ENCODE peak calls at places on chromosomes 16 and 17, in eight cellular contexts. Q, G, B, C, A, Y, M and S are unnamed samples.
A peak's percentile ranks its signal among the peaks of the same experiment; 100 is the strongest.

GRCh38 chr16:57711331-57711730 is 16.7 kb downstream of the DRC7 start:
- DNase-seq in Y (no peak), M (no peak), G (no peak), Q (no peak), C (no peak), A (no peak), B (no peak), S (no peak)

GRCh38 chr17:2393954-2394749 is 6.7 kb downstream of the MNT start:
- DNase-seq in A (no peak), Y (no peak), Q (no peak), C (no peak), G (no peak), B (no peak), M (no peak), S (no peak)

GRCh38 chr17:83056583-83057396 is 22.6 kb upstream of the METRNL start:
- DNase-seq in C (no peak), A (no peak), Q (no peak), B (no peak), G (peak; percentile 11), Y (no peak), M (peak; percentile 57), S (no peak)

GRCh38 chr17:49519781-49520180 is 24.7 kb downstream of the NGFR start:
- DNase-seq in Y (no peak), C (no peak), Q (peak; percentile 43), B (no peak), M (peak; percentile 41), A (no peak), G (peak; percentile 39), S (no peak)

GRCh38 chr16:57995721-57996405 is 4.6 kb downstream of the ZNF319 start:
- DNase-seq in C (no peak), G (no peak), B (no peak), Y (no peak), Q (no peak), A (no peak), M (no peak), S (no peak)

GRCh38 chr17:50177983-50178834 is 12.4 kb downstream of the SGCA start:
- DNase-seq in Y (peak; percentile 92), A (peak; percentile 39), G (no peak), B (peak; percentile 99), M (peak; percentile 86), Q (peak; percentile 82), C (peak; percentile 75), S (peak; percentile 97)

GRCh38 chr17:28710948-28711722 is 553 bp downstream of the PROCA1 start:
- DNase-seq in M (peak; percentile 99), C (peak; percentile 74), Y (peak; percentile 68), B (peak; percentile 86), G (peak; percentile 83), Q (peak; percentile 92), A (peak; percentile 72), S (peak; percentile 76)

GRCh38 chr17:21419299-21420239 is 43.4 kb downstream of the KCNJ12 start:
- DNase-seq in G (no peak), Y (no peak), C (no peak), B (no peak), M (peak; percentile 70), A (no peak), Q (no peak), S (no peak)

GRCh38 chr17:69677130-69677529 is 262.6 kb downstream of the MAP2K6 start:
- DNase-seq in Q (no peak), B (no peak), G (no peak), A (no peak), Y (no peak), M (no peak), C (no peak), S (no peak)

GRCh38 chr17:79188048-79188447 is 113.4 kb downstream of the ENGASE start:
- DNase-seq in B (no peak), A (no peak), G (no peak), C (no peak), Q (no peak), M (no peak), Y (no peak), S (no peak)

GRCh38 chr16:6957676-6958075 is 375.0 kb upstream of the RBFOX1 start:
- DNase-seq in A (no peak), B (no peak), M (no peak), G (no peak), Q (no peak), Y (no peak), C (no peak), S (no peak)

GRCh38 chr16:6955303-6955702 is 377.3 kb upstream of the RBFOX1 start:
- DNase-seq in C (no peak), Y (no peak), M (no peak), A (no peak), B (no peak), G (no peak), Q (no peak), S (no peak)

GRCh38 chr16:6958184-6958583 is 374.5 kb upstream of the RBFOX1 start:
- DNase-seq in B (no peak), M (no peak), A (no peak), Q (no peak), Y (no peak), G (no peak), C (no peak), S (no peak)

GRCh38 chr16:6961704-6962103 is 370.9 kb upstream of the RBFOX1 start:
- DNase-seq in Q (no peak), A (no peak), Y (no peak), M (no peak), C (no peak), G (no peak), B (no peak), S (no peak)

DNA sequence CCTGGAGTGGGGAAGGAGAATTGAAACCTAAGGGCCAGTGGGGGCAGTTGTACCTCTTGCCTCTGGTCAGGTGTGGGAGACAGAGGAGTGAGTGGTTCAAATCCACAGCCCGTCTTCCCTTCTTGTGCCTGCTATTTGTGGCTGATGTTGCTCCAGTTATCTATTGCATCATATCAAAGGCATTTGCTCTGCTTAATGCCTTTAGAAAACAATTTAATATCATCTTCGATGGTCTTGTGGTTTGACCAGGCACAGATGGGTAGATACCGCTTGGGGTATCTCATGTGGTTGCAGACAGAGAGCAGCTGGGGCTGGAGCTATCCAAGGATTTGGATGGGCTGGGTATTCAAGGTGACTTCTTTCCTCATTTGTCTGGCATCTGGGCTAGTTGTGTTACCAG is 376.1 kb upstream of the RBFOX1 start:
- DNase-seq in C (no peak), Q (no peak), B (no peak), G (no peak), M (no peak), Y (no peak), A (no peak), S (no peak)
- H3K27ac ChIP-seq in C (no peak overlapping the region), Q (no peak overlapping the region), B (no peak overlapping the region), G (no peak overlapping the region), M (no peak overlapping the region), Y (no peak overlapping the region), A (no peak overlapping the region), S (no peak overlapping the region)

GRCh38 chr17:48219605-48220004 is 112.0 kb downstream of the SNX11 start:
- DNase-seq in G (no peak), B (no peak), Y (no peak), C (no peak), M (no peak), Q (no peak), A (no peak), S (no peak)

GRCh38 chr17:48211011-48211410 is 103.4 kb downstream of the SNX11 start:
- DNase-seq in M (no peak), A (no peak), Q (no peak), B (no peak), Y (no peak), C (no peak), G (no peak), S (no peak)

GRCh38 chr17:48211787-48212186 is 104.2 kb downstream of the SNX11 start:
- DNase-seq in A (no peak), G (no peak), Q (no peak), B (no peak), Y (no peak), C (no peak), M (no peak), S (no peak)

GRCh38 chr17:48213797-48214196 is 106.2 kb downstream of the SNX11 start:
- DNase-seq in Y (no peak), B (no peak), Q (no peak), M (no peak), G (no peak), C (no peak), A (no peak), S (no peak)

DNA sequence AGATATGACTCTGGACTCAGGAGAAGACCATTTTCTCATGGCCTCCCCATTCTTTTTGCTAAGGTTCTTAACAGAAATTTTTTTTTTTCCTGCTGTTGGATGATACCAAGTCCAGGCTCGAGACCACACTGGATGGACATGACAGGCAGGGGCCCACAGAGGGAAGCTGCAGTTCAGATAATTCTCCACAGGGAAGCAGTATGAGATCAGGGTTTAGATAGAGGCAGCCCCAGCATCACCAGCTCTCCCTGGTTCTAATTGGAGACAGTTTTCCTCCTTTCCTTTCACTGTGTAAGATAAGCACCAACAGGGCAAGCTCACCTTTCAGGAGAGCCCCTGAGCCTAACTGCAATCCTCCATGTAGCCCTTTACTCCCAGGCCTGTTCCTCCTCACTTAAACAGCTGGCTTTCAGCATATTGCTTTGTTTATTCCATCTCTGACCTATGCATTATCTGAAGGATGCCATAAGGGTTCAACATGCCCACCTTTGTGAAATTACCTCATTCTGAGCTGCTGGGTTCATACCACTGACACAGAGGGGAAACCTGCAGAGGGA is 108.1 kb downstream of the SNX11 start:
- DNase-seq in Q (no peak), C (no peak), B (peak; percentile 22), Y (no peak), M (no peak), G (no peak), A (no peak), S (peak; percentile 36)
- TF ChIP-seq CTCF in Q (peak; percentile 66), C (peak; percentile 1), B (peak; percentile 67), Y (peak; percentile 46), M (peak; percentile 43), G (peak; percentile 11), A (peak; percentile 27), S (peak; percentile 78)

GRCh38 chr16:8848231-8848938 is 20.4 kb downstream of the CARHSP1 start:
- DNase-seq in A (no peak), M (no peak), Q (no peak), G (no peak), C (no peak), Y (no peak), B (no peak), S (no peak)
- H3K27ac ChIP-seq in A (no peak overlapping the region), M (peak overlapping the region; percentile 77), Q (no peak overlapping the region), G (no peak overlapping the region), C (no peak overlapping the region), Y (peak overlapping the region; percentile 81), B (peak overlapping the region; percentile 48), S (peak overlapping the region; percentile 74)

GRCh38 chr16:85665929-85666328 is 22.8 kb downstream of the GINS2 start:
- DNase-seq in Y (no peak), G (no peak), C (no peak), B (no peak), A (no peak), M (peak; percentile 54), Q (no peak), S (no peak)

GRCh38 chr16:85667261-85667660 is 21.5 kb downstream of the GINS2 start:
- DNase-seq in B (no peak), A (no peak), M (peak; percentile 30), Q (no peak), C (no peak), Y (no peak), G (no peak), S (no peak)

GRCh38 chr16:85668676-85669424 is 19.9 kb downstream of the GINS2 start:
- DNase-seq in A (no peak), B (no peak), C (no peak), Y (no peak), Q (no peak), G (no peak), M (peak; percentile 17), S (no peak)

GRCh38 chr16:85665373-85665740 is 23.4 kb downstream of the GINS2 start:
- DNase-seq in Y (no peak), B (no peak), A (no peak), Q (no peak), C (no peak), G (no peak), M (peak; percentile 15), S (no peak)

GRCh38 chr16:85667841-85668413 is 20.8 kb downstream of the GINS2 start:
- DNase-seq in A (no peak), Y (no peak), C (no peak), G (no peak), Q (no peak), M (peak; percentile 46), B (no peak), S (no peak)
- TF ChIP-seq CTCF in A (no peak), Y (no peak), C (no peak), G (no peak), Q (no peak), M (no peak), B (no peak), S (no peak)